ENCODE peak calls at places on chromosomes 1 and 21, in nine cellular contexts. One of them, this sample, is unnamed.

GRCh38 chr1:46488343-46489168 is 1.1 kb upstream of the DMBX1 start:
- DNase-seq in A549: no peak
- DNase-seq in colonic mucosa: no peak
- DNase-seq in neural progenitor cell: peak; percentile 76
- DNase-seq in uterus: no peak
- DNase-seq in IMR-90: peak; percentile 30
- DNase-seq in heart right ventricle: no peak
- DNase-seq in heart left ventricle: no peak
- DNase-seq in thoracic aorta: no peak
- DNase-seq in this sample: no peak

GRCh38 chr1:212139526-212140137 is 104.1 kb downstream of the DTL start:
- DNase-seq in neural progenitor cell: no peak
- DNase-seq in thoracic aorta: no peak
- DNase-seq in uterus: no peak
- DNase-seq in heart right ventricle: no peak
- DNase-seq in heart left ventricle: no peak
- DNase-seq in A549: no peak
- DNase-seq in IMR-90: no peak
- DNase-seq in colonic mucosa: no peak
- DNase-seq in this sample: peak; percentile 77

GRCh38 chr1:44713321-44713781 is 17.6 kb downstream of the RNU5D-1 start:
- DNase-seq in colonic mucosa: no peak
- DNase-seq in uterus: no peak
- DNase-seq in heart left ventricle: no peak
- DNase-seq in heart right ventricle: no peak
- DNase-seq in A549: no peak
- DNase-seq in IMR-90: no peak
- DNase-seq in neural progenitor cell: no peak
- DNase-seq in thoracic aorta: no peak
- DNase-seq in this sample: peak; percentile 29

GRCh38 chr1:184456189-184456588 is 69.4 kb downstream of the C1orf21 start:
- DNase-seq in colonic mucosa: no peak
- DNase-seq in heart left ventricle: no peak
- DNase-seq in IMR-90: no peak
- DNase-seq in thoracic aorta: no peak
- DNase-seq in neural progenitor cell: no peak
- DNase-seq in uterus: no peak
- DNase-seq in A549: no peak
- DNase-seq in heart right ventricle: no peak
- DNase-seq in this sample: no peak

GRCh38 chr1:201715801-201716741 is 112.9 kb upstream of the IPO9 start:
- DNase-seq in heart right ventricle: no peak
- DNase-seq in heart left ventricle: no peak
- DNase-seq in A549: no peak
- DNase-seq in colonic mucosa: no peak
- DNase-seq in neural progenitor cell: no peak
- DNase-seq in thoracic aorta: no peak
- DNase-seq in IMR-90: no peak
- DNase-seq in uterus: no peak
- DNase-seq in this sample: no peak

GRCh38 chr1:168957818-168958217 is 148.7 kb upstream of the ATP1B1 start:
- DNase-seq in neural progenitor cell: no peak
- DNase-seq in uterus: no peak
- DNase-seq in heart right ventricle: no peak
- DNase-seq in colonic mucosa: no peak
- DNase-seq in A549: no peak
- DNase-seq in heart left ventricle: no peak
- DNase-seq in IMR-90: no peak
- DNase-seq in thoracic aorta: no peak
- DNase-seq in this sample: peak; percentile 20

GRCh38 chr1:67189953-67190352 is 23.7 kb downstream of the IL23R start:
- DNase-seq in heart left ventricle: no peak
- DNase-seq in thoracic aorta: no peak
- DNase-seq in colonic mucosa: no peak
- DNase-seq in heart right ventricle: no peak
- DNase-seq in A549: no peak
- DNase-seq in IMR-90: no peak
- DNase-seq in neural progenitor cell: no peak
- DNase-seq in uterus: no peak
- DNase-seq in this sample: no peak

GRCh38 chr1:181416268-181416855 is 67.0 kb upstream of the CACNA1E start:
- DNase-seq in heart left ventricle: no peak
- DNase-seq in uterus: no peak
- DNase-seq in heart right ventricle: no peak
- DNase-seq in colonic mucosa: no peak
- DNase-seq in thoracic aorta: no peak
- DNase-seq in IMR-90: no peak
- DNase-seq in neural progenitor cell: no peak
- DNase-seq in A549: no peak
- DNase-seq in this sample: peak; percentile 17

GRCh38 chr1:186212574-186213224 is 162.4 kb downstream of the TPR start:
- DNase-seq in IMR-90: peak; percentile 97
- DNase-seq in A549: peak; percentile 72
- DNase-seq in colonic mucosa: peak; percentile 32
- DNase-seq in heart right ventricle: peak; percentile 57
- DNase-seq in uterus: no peak
- DNase-seq in heart left ventricle: peak; percentile 45
- DNase-seq in thoracic aorta: no peak
- DNase-seq in neural progenitor cell: peak; percentile 88
- DNase-seq in this sample: peak; percentile 70

GRCh38 chr1:187691439-187691838 is 862.7 kb downstream of the PLA2G4A start:
- DNase-seq in uterus: no peak
- DNase-seq in colonic mucosa: no peak
- DNase-seq in IMR-90: peak; percentile 98
- DNase-seq in A549: peak; percentile 33
- DNase-seq in heart right ventricle: no peak
- DNase-seq in thoracic aorta: no peak
- DNase-seq in neural progenitor cell: no peak
- DNase-seq in heart left ventricle: no peak
- DNase-seq in this sample: no peak

GRCh38 chr1:203200059-203200553 is 13.6 kb upstream of the CHI3L1 start:
- DNase-seq in A549: no peak
- DNase-seq in thoracic aorta: no peak
- DNase-seq in colonic mucosa: no peak
- DNase-seq in heart right ventricle: no peak
- DNase-seq in uterus: peak; percentile 45
- DNase-seq in neural progenitor cell: no peak
- DNase-seq in IMR-90: peak; percentile 81
- DNase-seq in heart left ventricle: no peak
- DNase-seq in this sample: no peak

GRCh38 chr1:107277022-107277421 is 136.2 kb downstream of the NTNG1 start:
- DNase-seq in neural progenitor cell: peak; percentile 74
- DNase-seq in heart right ventricle: peak; percentile 5
- DNase-seq in heart left ventricle: no peak
- DNase-seq in thoracic aorta: no peak
- DNase-seq in A549: no peak
- DNase-seq in uterus: no peak
- DNase-seq in IMR-90: peak; percentile 36
- DNase-seq in colonic mucosa: peak; percentile 41
- DNase-seq in this sample: peak; percentile 71

GRCh38 chr1:15704526-15705183 is 20.5 kb downstream of the PLEKHM2 start:
- DNase-seq in thoracic aorta: no peak
- DNase-seq in heart right ventricle: no peak
- DNase-seq in uterus: peak; percentile 40
- DNase-seq in A549: no peak
- DNase-seq in colonic mucosa: no peak
- DNase-seq in IMR-90: no peak
- DNase-seq in neural progenitor cell: no peak
- DNase-seq in heart left ventricle: no peak
- DNase-seq in this sample: no peak

GRCh38 chr21:42843021-42843420 is 36.3 kb downstream of the WDR4 start:
- DNase-seq in IMR-90: no peak
- DNase-seq in uterus: no peak
- DNase-seq in colonic mucosa: no peak
- DNase-seq in thoracic aorta: no peak
- DNase-seq in heart left ventricle: no peak
- DNase-seq in neural progenitor cell: no peak
- DNase-seq in heart right ventricle: no peak
- DNase-seq in A549: no peak
- DNase-seq in this sample: no peak

GRCh38 chr1:247448107-247448778 is 9.7 kb downstream of the OR2B11 start:
- DNase-seq in neural progenitor cell: peak; percentile 56
- DNase-seq in heart left ventricle: peak; percentile 30
- DNase-seq in uterus: peak; percentile 54
- DNase-seq in heart right ventricle: peak; percentile 57
- DNase-seq in IMR-90: peak; percentile 31
- DNase-seq in colonic mucosa: peak; percentile 56
- DNase-seq in thoracic aorta: no peak
- DNase-seq in A549: peak; percentile 37
- DNase-seq in this sample: no peak

GRCh38 chr1:99843760-99844159 is 6.4 kb upstream of the AGL start:
- DNase-seq in heart left ventricle: no peak
- DNase-seq in thoracic aorta: no peak
- DNase-seq in A549: no peak
- DNase-seq in heart right ventricle: no peak
- DNase-seq in IMR-90: no peak
- DNase-seq in colonic mucosa: no peak
- DNase-seq in uterus: peak; percentile 27
- DNase-seq in neural progenitor cell: no peak
- DNase-seq in this sample: no peak

GRCh38 chr1:98277111-98277510 is 356.3 kb upstream of the DPYD start:
- DNase-seq in uterus: no peak
- DNase-seq in heart left ventricle: no peak
- DNase-seq in thoracic aorta: no peak
- DNase-seq in heart right ventricle: no peak
- DNase-seq in A549: no peak
- DNase-seq in colonic mucosa: no peak
- DNase-seq in neural progenitor cell: no peak
- DNase-seq in IMR-90: peak; percentile 76
- DNase-seq in this sample: no peak

GRCh38 chr1:116345011-116345410 is 28.0 kb upstream of the ATP1A1 start:
- DNase-seq in colonic mucosa: no peak
- DNase-seq in A549: no peak
- DNase-seq in IMR-90: no peak
- DNase-seq in uterus: no peak
- DNase-seq in heart left ventricle: no peak
- DNase-seq in thoracic aorta: no peak
- DNase-seq in neural progenitor cell: no peak
- DNase-seq in heart right ventricle: no peak
- DNase-seq in this sample: no peak
- H3K4me1 ChIP-seq in colonic mucosa: no peaks in the 10 kb centered on the region
- H3K4me1 ChIP-seq in A549: no peaks in the 10 kb centered on the region
- H3K4me1 ChIP-seq in IMR-90: no peaks in the 10 kb centered on the region
- H3K4me1 ChIP-seq in uterus: no peaks in the 10 kb centered on the region
- H3K4me1 ChIP-seq in heart left ventricle: no peaks in the 10 kb centered on the region
- H3K4me1 ChIP-seq in thoracic aorta: no peaks in the 10 kb centered on the region
- H3K4me1 ChIP-seq in neural progenitor cell: peaks cover 17% of the 10 kb centered on the region
- H3K4me1 ChIP-seq in heart right ventricle: no peaks in the 10 kb centered on the region
- H3K4me1 ChIP-seq in this sample: no peaks in the 10 kb centered on the region

DNA sequence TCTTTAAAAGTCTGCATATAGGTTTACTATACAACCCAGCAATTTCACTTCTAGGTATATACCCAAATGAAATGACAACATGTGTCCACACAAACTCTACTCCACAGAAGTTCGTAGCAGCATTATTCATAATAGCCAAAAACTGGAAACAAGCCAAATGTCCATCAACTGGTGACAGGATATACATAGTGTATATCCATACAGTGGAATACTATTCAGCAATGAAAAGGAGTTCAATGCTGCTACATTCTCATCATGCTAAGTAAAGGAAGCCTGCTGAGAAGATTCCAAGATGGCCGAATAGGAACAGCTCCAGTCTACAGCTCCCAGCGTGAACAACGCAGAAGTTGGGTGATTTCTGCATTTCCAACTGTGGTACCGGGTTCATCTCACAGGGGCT is 200.6 kb downstream of the PATJ start:
- DNase-seq in colonic mucosa: no peak
- DNase-seq in IMR-90: no peak
- DNase-seq in neural progenitor cell: no peak
- DNase-seq in A549: no peak
- DNase-seq in heart right ventricle: no peak
- DNase-seq in heart left ventricle: no peak
- DNase-seq in thoracic aorta: no peak
- DNase-seq in uterus: no peak
- DNase-seq in this sample: no peak
- H3K4me1 ChIP-seq in colonic mucosa: no peaks in the 10 kb centered on the region
- H3K4me1 ChIP-seq in IMR-90: no peaks in the 10 kb centered on the region
- H3K4me1 ChIP-seq in neural progenitor cell: no peaks in the 10 kb centered on the region
- H3K4me1 ChIP-seq in A549: no peaks in the 10 kb centered on the region
- H3K4me1 ChIP-seq in heart right ventricle: no peaks in the 10 kb centered on the region
- H3K4me1 ChIP-seq in heart left ventricle: no peaks in the 10 kb centered on the region
- H3K4me1 ChIP-seq in thoracic aorta: no peaks in the 10 kb centered on the region
- H3K4me1 ChIP-seq in uterus: no peaks in the 10 kb centered on the region
- H3K4me1 ChIP-seq in this sample: no peaks in the 10 kb centered on the region

DNA sequence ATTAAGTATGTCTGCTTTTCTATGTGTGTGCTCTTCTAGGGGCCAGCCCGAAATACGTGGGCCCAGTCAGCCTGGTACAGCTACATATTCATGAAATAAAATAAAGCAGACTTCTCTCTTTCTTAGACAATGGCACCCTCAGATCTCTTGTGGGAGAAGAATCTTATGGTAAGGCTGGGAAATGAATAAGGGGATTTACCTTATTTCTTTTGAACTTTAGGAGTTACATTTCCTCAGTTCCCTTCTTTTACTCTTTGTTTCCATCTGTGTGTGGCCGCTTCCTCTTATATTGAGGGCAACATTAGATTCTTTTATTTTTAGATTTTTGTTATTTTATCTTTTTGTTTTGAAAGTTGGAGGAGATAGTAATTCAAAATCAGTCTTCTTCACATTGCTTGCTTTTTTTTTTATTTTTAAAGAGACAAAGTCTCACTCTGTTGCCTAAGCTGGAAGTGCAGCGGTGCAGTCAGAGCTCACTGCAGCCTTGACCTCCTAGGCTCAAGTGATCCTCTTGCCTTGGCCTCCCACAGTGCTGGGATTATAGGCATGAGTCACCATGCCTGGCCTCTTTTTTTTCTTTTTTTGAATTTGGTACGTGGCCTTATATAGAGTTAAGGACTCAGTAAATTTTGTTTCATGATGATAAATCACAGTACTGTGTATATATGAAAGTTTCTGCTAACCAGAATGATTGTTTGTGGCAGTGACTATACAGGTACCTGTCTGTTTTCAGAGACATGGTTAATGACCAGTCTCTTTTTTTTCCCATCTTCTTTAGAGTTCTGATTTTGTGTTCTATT is 9.1 kb downstream of the LAMC1 start:
- DNase-seq in thoracic aorta: no peak
- DNase-seq in heart right ventricle: no peak
- DNase-seq in neural progenitor cell: no peak
- DNase-seq in colonic mucosa: no peak
- DNase-seq in A549: no peak
- DNase-seq in heart left ventricle: no peak
- DNase-seq in IMR-90: no peak
- DNase-seq in uterus: no peak
- DNase-seq in this sample: peak; percentile 32
- H3K4me1 ChIP-seq in thoracic aorta: peaks cover 27% of the 10 kb centered on the region
- H3K4me1 ChIP-seq in heart right ventricle: peaks cover 70% of the 10 kb centered on the region
- H3K4me1 ChIP-seq in neural progenitor cell: peaks cover 26% of the 10 kb centered on the region
- H3K4me1 ChIP-seq in colonic mucosa: no peaks in the 10 kb centered on the region
- H3K4me1 ChIP-seq in A549: peaks cover 60% of the 10 kb centered on the region
- H3K4me1 ChIP-seq in heart left ventricle: no peaks in the 10 kb centered on the region
- H3K4me1 ChIP-seq in IMR-90: peaks cover 16% of the 10 kb centered on the region
- H3K4me1 ChIP-seq in uterus: no peaks in the 10 kb centered on the region
- H3K4me1 ChIP-seq in this sample: peaks cover 47% of the 10 kb centered on the region

DNA sequence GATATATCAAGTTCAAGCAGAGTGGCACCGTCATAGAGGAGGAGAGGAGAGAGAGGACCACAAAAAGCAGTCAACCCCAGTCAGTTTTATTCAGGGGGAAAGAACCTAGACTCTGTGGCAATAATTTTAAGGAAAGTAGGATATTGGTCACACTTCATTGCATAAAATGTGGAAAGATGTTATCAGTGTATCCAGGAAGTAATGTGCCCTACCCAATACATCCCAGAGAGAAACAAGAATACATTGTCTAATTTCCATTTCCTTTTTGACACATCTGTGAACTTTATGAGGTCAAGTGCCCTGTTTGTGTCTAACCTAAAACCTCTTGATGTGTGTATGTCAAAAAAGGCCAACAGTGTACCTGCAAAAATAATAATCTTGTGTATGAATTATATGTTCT is 712.3 kb upstream of the CXADR start:
- DNase-seq in heart left ventricle: no peak
- DNase-seq in colonic mucosa: no peak
- DNase-seq in uterus: no peak
- DNase-seq in heart right ventricle: no peak
- DNase-seq in neural progenitor cell: no peak
- DNase-seq in thoracic aorta: no peak
- DNase-seq in A549: no peak
- DNase-seq in IMR-90: no peak
- DNase-seq in this sample: peak; percentile 26
- H3K4me1 ChIP-seq in heart left ventricle: no peaks in the 10 kb centered on the region
- H3K4me1 ChIP-seq in colonic mucosa: no peaks in the 10 kb centered on the region
- H3K4me1 ChIP-seq in uterus: no peaks in the 10 kb centered on the region
- H3K4me1 ChIP-seq in heart right ventricle: no peaks in the 10 kb centered on the region
- H3K4me1 ChIP-seq in neural progenitor cell: no peaks in the 10 kb centered on the region
- H3K4me1 ChIP-seq in thoracic aorta: no peaks in the 10 kb centered on the region
- H3K4me1 ChIP-seq in A549: peaks cover 4% of the 10 kb centered on the region
- H3K4me1 ChIP-seq in IMR-90: no peaks in the 10 kb centered on the region
- H3K4me1 ChIP-seq in this sample: peaks cover 4% of the 10 kb centered on the region

This sample was measured in SJCRH30.